ENCODE peak calls at places on chromosomes 6 and 20, in eight cellular contexts. H, B, D, T, C, F, A and I are unnamed samples.

GRCh38 chr6:132798820-132799538 is 542 bp upstream of the SLC18B1 start:
- DNase-seq in C (peak; percentile 64), F (no peak), H (peak; percentile 70), B (peak; percentile 80), T (peak; percentile 59), D (peak; percentile 89), A (peak; percentile 70), I (no peak)

GRCh38 chr6:30555428-30556005 is 772 bp downstream of the GNL1 start:
- DNase-seq in A (peak; percentile 53), H (peak; percentile 69), F (no peak), T (peak; percentile 85), C (peak; percentile 29), B (peak; percentile 31), D (peak; percentile 22), I (no peak)

GRCh38 chr20:17699931-17700351 is at the start of gene BANF2:
- DNase-seq in D (no peak), A (no peak), F (no peak), C (no peak), H (no peak), T (no peak), B (no peak), I (no peak)

GRCh38 chr6:124203106-124203811 is 399.6 kb downstream of the NKAIN2 start:
- DNase-seq in H (no peak), T (no peak), C (no peak), F (no peak), A (no peak), B (no peak), D (no peak), I (no peak)

GRCh38 chr20:58688838-58689237 is 3.8 kb upstream of the NPEPL1 start:
- DNase-seq in C (no peak), F (peak; percentile 27), A (peak; percentile 14), B (no peak), T (no peak), H (no peak), D (no peak), I (no peak)

GRCh38 chr20:32885201-32885600 is 26.5 kb downstream of the EFCAB8 start:
- DNase-seq in T (no peak), H (no peak), A (no peak), D (no peak), F (no peak), C (no peak), B (no peak), I (no peak)

GRCh38 chr6:38262609-38263008 is 377.1 kb downstream of the BTBD9 start:
- DNase-seq in T (no peak), F (no peak), C (no peak), H (no peak), A (no peak), D (no peak), B (no peak), I (no peak)

GRCh38 chr20:43318749-43319148 is 129.0 kb upstream of the PTPRT start:
- DNase-seq in D (no peak), B (no peak), H (no peak), F (no peak), C (no peak), T (no peak), A (no peak), I (no peak)

GRCh38 chr6:31576897-31577341 is 1.6 kb downstream of the TNF start:
- DNase-seq in C (no peak), B (no peak), A (no peak), H (no peak), T (no peak), F (no peak), D (peak; percentile 78), I (no peak)

GRCh38 chr6:73768630-73769029 is 72.6 kb downstream of the CD109 start:
- DNase-seq in T (no peak), F (no peak), D (no peak), C (no peak), H (no peak), B (no peak), A (no peak), I (peak; percentile 13)

GRCh38 chr6:16055852-16056251 is 73.0 kb upstream of the MYLIP start:
- DNase-seq in H (no peak), T (no peak), D (no peak), C (no peak), B (no peak), F (no peak), A (no peak), I (no peak)

GRCh38 chr6:29647927-29648642 is 8.8 kb upstream of the MOG start:
- DNase-seq in A (no peak), H (no peak), T (no peak), F (peak; percentile 17), C (no peak), B (no peak), D (no peak), I (no peak)

GRCh38 chr6:30781697-30782424 is 37.5 kb upstream of the IER3 start:
- DNase-seq in A (peak; percentile 96), T (peak; percentile 99), H (peak; percentile 97), F (peak; percentile 99), D (peak; percentile 85), C (peak; percentile 81), B (peak; percentile 97), I (peak; percentile 99)

GRCh38 chr6:151451417-151451949 is 443 bp downstream of the RMND1 start:
- DNase-seq in T (no peak), C (no peak), B (no peak), D (no peak), F (no peak), A (no peak), H (no peak), I (no peak)

GRCh38 chr6:121732641-121733040 is 297.2 kb downstream of the GJA1 start:
- DNase-seq in B (no peak), H (no peak), C (no peak), T (no peak), A (no peak), D (no peak), F (no peak), I (no peak)

GRCh38 chr6:125421853-125422252 is 120.1 kb upstream of the HDDC2 start:
- DNase-seq in D (no peak), F (no peak), B (no peak), H (peak; percentile 26), A (peak; percentile 18), C (no peak), T (peak; percentile 13), I (peak; percentile 88)

GRCh38 chr20:5041433-5041832 is 40.1 kb upstream of the SLC23A2 start:
- DNase-seq in T (no peak), A (no peak), H (no peak), C (no peak), D (no peak), F (no peak), B (no peak), I (no peak)

GRCh38 chr20:47791084-47791599 is 5.9 kb upstream of the SULF2 start:
- DNase-seq in T (no peak), A (no peak), H (no peak), F (no peak), B (no peak), C (no peak), D (no peak), I (no peak)

GRCh38 chr20:47790032-47790965 is 5.0 kb upstream of the SULF2 start:
- DNase-seq in H (no peak), C (no peak), D (no peak), F (no peak), A (no peak), T (no peak), B (no peak), I (no peak)

GRCh38 chr20:47786763-47787107 is 1.5 kb upstream of the SULF2 start:
- DNase-seq in B (no peak), C (no peak), D (no peak), F (no peak), T (no peak), H (no peak), A (no peak), I (no peak)

GRCh38 chr20:47788741-47789080 is 3.4 kb upstream of the SULF2 start:
- DNase-seq in A (no peak), T (no peak), D (no peak), B (no peak), F (no peak), C (no peak), H (no peak), I (no peak)

DNA sequence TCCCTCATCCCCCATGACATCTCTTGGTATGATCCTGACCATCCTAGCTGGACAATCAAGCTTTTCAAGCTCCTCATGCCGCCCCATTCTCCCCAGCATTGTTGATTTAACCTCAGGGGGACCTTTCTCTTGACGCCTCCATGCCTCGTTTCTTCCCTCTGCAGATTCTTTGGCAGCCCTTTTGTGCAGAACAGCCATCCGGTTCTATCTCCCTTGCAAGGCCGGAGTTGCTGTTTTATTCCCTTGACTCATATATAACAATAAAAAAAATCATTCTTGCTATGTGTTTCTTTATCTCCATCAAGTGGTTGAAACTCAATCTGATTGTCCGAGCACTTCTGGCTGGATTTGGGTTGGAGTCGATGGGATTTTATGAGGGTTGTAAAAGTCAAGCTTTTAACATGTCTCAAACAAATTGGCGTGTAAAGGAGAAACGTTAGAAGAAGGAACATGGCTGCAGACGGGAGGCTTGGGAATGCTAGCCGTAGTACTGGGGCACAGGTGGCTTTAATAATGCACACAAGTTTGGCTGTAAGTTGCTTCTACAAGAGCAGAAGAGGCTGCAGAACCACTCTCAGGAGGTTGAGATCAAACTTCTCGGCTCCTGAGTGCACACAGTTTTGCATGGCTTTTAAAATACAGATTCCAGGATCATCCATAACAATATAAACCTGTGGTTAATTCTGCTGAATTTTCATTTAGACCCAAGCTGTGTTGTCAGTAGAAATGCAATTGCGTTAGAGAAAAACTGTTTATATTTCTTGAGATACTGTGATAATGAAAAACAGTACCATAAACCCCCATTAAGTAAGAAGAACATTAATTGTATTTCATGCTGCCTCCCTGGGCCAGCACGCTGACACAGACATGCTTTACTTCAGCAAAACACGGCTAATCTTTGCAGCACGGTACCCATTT is 4.1 kb upstream of the SULF2 start:
- DNase-seq in A (no peak), C (no peak), H (no peak), F (peak; percentile 89), B (no peak), T (no peak), D (no peak), I (no peak)
- H3K4me3 ChIP-seq in A (no peak overlapping the region), C (no peak overlapping the region), H (no peak overlapping the region), F (no peak overlapping the region), B (no peak overlapping the region), T (no peak overlapping the region), D (no peak overlapping the region), I (no peak overlapping the region)

DNA sequence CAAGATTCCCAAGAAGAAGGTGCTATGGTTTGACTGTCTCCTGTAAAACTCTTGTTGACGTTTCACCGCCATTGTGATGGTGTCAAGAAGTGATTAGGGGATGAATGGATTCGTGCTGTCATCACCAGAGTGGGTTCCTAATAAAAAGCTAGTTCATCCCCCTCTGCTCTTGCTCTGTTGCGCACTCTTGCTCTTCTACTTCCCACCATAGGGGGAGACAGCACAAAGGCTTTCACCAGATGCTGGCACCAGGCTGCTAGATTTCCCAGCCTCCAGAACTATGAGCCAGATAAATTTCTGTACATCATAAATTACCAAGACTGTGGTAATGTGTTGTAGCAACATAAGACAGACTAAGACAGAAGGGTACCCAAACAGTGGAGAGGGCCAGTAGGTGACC is 21.6 kb upstream of the CCDC28A start:
- DNase-seq in D (no peak), B (no peak), T (no peak), C (no peak), F (no peak), H (no peak), A (no peak), I (no peak)
- TF ChIP-seq CTCF in D (peak; percentile 6), B (no peak), T (no peak), C (no peak), F (no peak), H (no peak), A (no peak), I (no peak)

GRCh38 chr6:118897386-118897785 is 3.4 kb downstream of the ASF1A start:
- DNase-seq in F (no peak), D (no peak), B (no peak), A (no peak), C (no peak), H (no peak), T (no peak), I (no peak)
- H3K4me3 ChIP-seq in F (no peak overlapping the region), D (no peak overlapping the region), B (no peak overlapping the region), A (no peak overlapping the region), C (no peak overlapping the region), H (no peak overlapping the region), T (no peak overlapping the region), I (no peak overlapping the region)

GRCh38 chr6:75207211-75207984 is 1.5 kb upstream of the COL12A1 start:
- DNase-seq in B (no peak), A (no peak), T (peak; percentile 40), F (no peak), C (no peak), H (peak; percentile 37), D (no peak), I (no peak)
- TF ChIP-seq CTCF in B (no peak), A (no peak), T (no peak), F (no peak), C (no peak), H (no peak), D (no peak), I (no peak)